ENCODE peak calls at places on chromosomes 3 and 15, in eight cellular contexts. One of them, this sample, is unnamed.
A peak's percentile ranks its signal among the peaks of the same experiment; 100 is the strongest.

GRCh38 chr3:12954891-12955650 is 113.7 kb upstream of the RPL32 start:
- DNase-seq in B cell: peak; percentile 93
- DNase-seq in fibroblast of lung: peak; percentile 36
- DNase-seq in GM10248: no peak
- DNase-seq in IMR-90: no peak
- DNase-seq in Peyer's patch: peak; percentile 88
- DNase-seq in AG10803: peak; percentile 62
- DNase-seq in neural progenitor cell: no peak
- DNase-seq in this sample: peak; percentile 59

GRCh38 chr15:45228931-45229330 is 23.1 kb upstream of the SLC28A2 start:
- DNase-seq in AG10803: no peak
- DNase-seq in neural progenitor cell: no peak
- DNase-seq in Peyer's patch: peak; percentile 86
- DNase-seq in fibroblast of lung: no peak
- DNase-seq in B cell: no peak
- DNase-seq in IMR-90: no peak
- DNase-seq in GM10248: no peak
- DNase-seq in this sample: no peak

GRCh38 chr3:46667657-46668056 is 25.8 kb downstream of the ALS2CL start:
- DNase-seq in IMR-90: no peak
- DNase-seq in fibroblast of lung: no peak
- DNase-seq in neural progenitor cell: no peak
- DNase-seq in GM10248: no peak
- DNase-seq in AG10803: no peak
- DNase-seq in B cell: peak; percentile 5
- DNase-seq in Peyer's patch: peak; percentile 25
- DNase-seq in this sample: no peak

GRCh38 chr3:44439499-44440295 is 37.8 kb downstream of the ZNF445 start:
- DNase-seq in Peyer's patch: peak; percentile 88
- DNase-seq in neural progenitor cell: no peak
- DNase-seq in GM10248: peak; percentile 82
- DNase-seq in B cell: peak; percentile 63
- DNase-seq in AG10803: peak; percentile 1
- DNase-seq in IMR-90: peak; percentile 61
- DNase-seq in fibroblast of lung: peak; percentile 74
- DNase-seq in this sample: peak; percentile 93

GRCh38 chr3:132256984-132257383 is 60.2 kb upstream of the ACP3 start:
- DNase-seq in IMR-90: peak; percentile 56
- DNase-seq in GM10248: no peak
- DNase-seq in Peyer's patch: no peak
- DNase-seq in AG10803: peak; percentile 20
- DNase-seq in fibroblast of lung: peak; percentile 81
- DNase-seq in neural progenitor cell: peak; percentile 66
- DNase-seq in B cell: no peak
- DNase-seq in this sample: no peak

GRCh38 chr3:190238871-190239270 is 83.4 kb downstream of the CLDN1 start:
- DNase-seq in GM10248: no peak
- DNase-seq in neural progenitor cell: no peak
- DNase-seq in Peyer's patch: no peak
- DNase-seq in fibroblast of lung: no peak
- DNase-seq in IMR-90: no peak
- DNase-seq in B cell: no peak
- DNase-seq in AG10803: no peak
- DNase-seq in this sample: no peak

GRCh38 chr3:171867976-171868375 is 24.8 kb downstream of the TMEM212 start:
- DNase-seq in IMR-90: no peak
- DNase-seq in GM10248: no peak
- DNase-seq in Peyer's patch: no peak
- DNase-seq in B cell: no peak
- DNase-seq in AG10803: no peak
- DNase-seq in neural progenitor cell: peak; percentile 35
- DNase-seq in fibroblast of lung: no peak
- DNase-seq in this sample: peak; percentile 5

GRCh38 chr3:119529883-119530282 is 29.5 kb downstream of the CD80 start:
- DNase-seq in B cell: no peak
- DNase-seq in GM10248: no peak
- DNase-seq in fibroblast of lung: peak; percentile 37
- DNase-seq in Peyer's patch: no peak
- DNase-seq in neural progenitor cell: no peak
- DNase-seq in IMR-90: peak; percentile 71
- DNase-seq in AG10803: peak; percentile 86
- DNase-seq in this sample: no peak

GRCh38 chr3:150235799-150236198 is 172.3 kb upstream of the TSC22D2 start:
- DNase-seq in fibroblast of lung: peak; percentile 87
- DNase-seq in neural progenitor cell: no peak
- DNase-seq in IMR-90: peak; percentile 91
- DNase-seq in B cell: no peak
- DNase-seq in GM10248: no peak
- DNase-seq in AG10803: peak; percentile 97
- DNase-seq in Peyer's patch: no peak
- DNase-seq in this sample: no peak

GRCh38 chr3:73827658-73828313 is 203.0 kb upstream of the PDZRN3 start:
- DNase-seq in AG10803: no peak
- DNase-seq in IMR-90: peak; percentile 37
- DNase-seq in GM10248: no peak
- DNase-seq in fibroblast of lung: peak; percentile 37
- DNase-seq in Peyer's patch: peak; percentile 54
- DNase-seq in B cell: no peak
- DNase-seq in neural progenitor cell: no peak
- DNase-seq in this sample: no peak

GRCh38 chr15:74937226-74937601 is 659 bp downstream of the COX5A start:
- DNase-seq in fibroblast of lung: no peak
- DNase-seq in IMR-90: no peak
- DNase-seq in B cell: no peak
- DNase-seq in neural progenitor cell: no peak
- DNase-seq in Peyer's patch: no peak
- DNase-seq in AG10803: no peak
- DNase-seq in GM10248: no peak
- DNase-seq in this sample: no peak

DNA sequence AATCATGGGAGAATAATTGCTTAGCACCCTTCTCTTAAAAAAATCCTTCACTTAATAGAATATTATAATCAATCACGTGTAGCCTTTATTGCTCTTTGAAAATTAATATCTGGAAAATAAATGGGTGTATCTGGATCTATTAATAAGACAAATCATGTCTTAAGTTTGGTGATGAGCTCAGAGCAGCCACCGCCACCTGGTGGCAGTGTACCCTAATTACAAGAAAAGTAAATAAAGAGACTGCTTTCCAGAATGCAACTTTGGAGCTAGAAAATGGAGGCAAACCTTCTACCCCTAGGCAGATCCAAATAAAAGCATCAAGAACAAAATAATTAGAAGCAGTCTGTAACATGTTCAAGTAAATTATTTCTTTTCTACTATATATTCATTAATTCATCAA is 43.5 kb downstream of the EPHB1 start:
- DNase-seq in GM10248: no peak
- DNase-seq in fibroblast of lung: no peak
- DNase-seq in IMR-90: no peak
- DNase-seq in B cell: no peak
- DNase-seq in neural progenitor cell: no peak
- DNase-seq in AG10803: no peak
- DNase-seq in Peyer's patch: no peak
- DNase-seq in this sample: peak; percentile 15
- TF ChIP-seq CTCF in GM10248: no peak
- TF ChIP-seq CTCF in fibroblast of lung: peak; percentile 16
- TF ChIP-seq CTCF in IMR-90: peak; percentile 10
- TF ChIP-seq CTCF in B cell: peak; percentile 17
- TF ChIP-seq CTCF in neural progenitor cell: peak; percentile 54
- TF ChIP-seq CTCF in AG10803: peak; percentile 37
- TF ChIP-seq CTCF in Peyer's patch: peak; percentile 30
- TF ChIP-seq CTCF in this sample: peak; percentile 67

DNA sequence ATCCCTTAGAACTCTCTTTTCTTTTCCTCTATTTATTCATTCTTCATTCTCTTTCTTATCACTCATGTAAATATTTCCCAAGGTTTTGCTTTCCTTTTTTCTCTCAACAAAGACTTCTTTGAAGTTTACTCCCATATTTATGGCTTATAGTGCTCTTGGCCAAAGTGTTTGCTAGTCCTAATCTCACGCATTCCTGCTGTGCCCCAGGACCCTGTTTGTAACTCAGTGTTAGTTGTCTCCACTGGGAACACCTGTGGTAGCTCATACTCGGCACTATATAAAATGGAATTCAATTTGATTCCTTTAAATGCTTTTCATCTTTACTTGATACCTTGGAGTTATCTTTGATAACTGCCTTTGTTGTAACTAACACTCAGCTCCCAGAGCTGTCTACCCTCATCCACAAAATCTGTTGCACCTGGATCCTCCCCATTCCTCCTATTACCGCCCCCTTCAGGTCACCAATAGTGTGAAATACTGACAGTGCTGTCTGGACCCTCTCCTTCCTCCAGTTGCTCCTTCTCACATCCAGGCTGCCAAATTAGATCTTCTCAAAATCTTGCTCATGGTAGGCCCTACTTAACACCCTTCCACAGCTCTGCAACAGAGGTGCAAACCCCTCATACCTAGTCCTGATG is 76.8 kb downstream of the TIGIT start:
- DNase-seq in AG10803: no peak
- DNase-seq in fibroblast of lung: no peak
- DNase-seq in GM10248: no peak
- DNase-seq in IMR-90: no peak
- DNase-seq in neural progenitor cell: peak; percentile 26
- DNase-seq in Peyer's patch: no peak
- DNase-seq in B cell: no peak
- DNase-seq in this sample: no peak
- TF ChIP-seq CTCF in AG10803: peak; percentile 8
- TF ChIP-seq CTCF in fibroblast of lung: peak; percentile 21
- TF ChIP-seq CTCF in GM10248: no peak
- TF ChIP-seq CTCF in IMR-90: no peak
- TF ChIP-seq CTCF in neural progenitor cell: peak; percentile 55
- TF ChIP-seq CTCF in Peyer's patch: no peak
- TF ChIP-seq CTCF in B cell: no peak
- TF ChIP-seq CTCF in this sample: peak; percentile 34

GRCh38 chr3:114127517-114127916 is 51.3 kb downstream of the DRD3 start:
- DNase-seq in fibroblast of lung: peak; percentile 42
- DNase-seq in IMR-90: peak; percentile 70
- DNase-seq in GM10248: no peak
- DNase-seq in B cell: no peak
- DNase-seq in AG10803: no peak
- DNase-seq in neural progenitor cell: no peak
- DNase-seq in Peyer's patch: no peak
- DNase-seq in this sample: no peak
- TF ChIP-seq CTCF in fibroblast of lung: no peak
- TF ChIP-seq CTCF in IMR-90: no peak
- TF ChIP-seq CTCF in GM10248: no peak
- TF ChIP-seq CTCF in B cell: no peak
- TF ChIP-seq CTCF in AG10803: no peak
- TF ChIP-seq CTCF in neural progenitor cell: no peak
- TF ChIP-seq CTCF in Peyer's patch: no peak
- TF ChIP-seq CTCF in this sample: no peak

GRCh38 chr3:48409291-48410201 is 20.3 kb downstream of the PLXNB1 start:
- DNase-seq in Peyer's patch: peak; percentile 42
- DNase-seq in B cell: peak; percentile 12
- DNase-seq in AG10803: no peak
- DNase-seq in neural progenitor cell: no peak
- DNase-seq in IMR-90: no peak
- DNase-seq in GM10248: no peak
- DNase-seq in fibroblast of lung: no peak
- DNase-seq in this sample: no peak

GRCh38 chr3:48407542-48408099 is 22.3 kb downstream of the PLXNB1 start:
- DNase-seq in GM10248: no peak
- DNase-seq in IMR-90: no peak
- DNase-seq in Peyer's patch: peak; percentile 35
- DNase-seq in B cell: peak; percentile 20
- DNase-seq in neural progenitor cell: no peak
- DNase-seq in fibroblast of lung: no peak
- DNase-seq in AG10803: no peak
- DNase-seq in this sample: no peak

GRCh38 chr3:48410205-48411040 is 19.5 kb downstream of the PLXNB1 start:
- DNase-seq in GM10248: no peak
- DNase-seq in B cell: peak; percentile 35
- DNase-seq in fibroblast of lung: no peak
- DNase-seq in IMR-90: no peak
- DNase-seq in neural progenitor cell: no peak
- DNase-seq in Peyer's patch: peak; percentile 33
- DNase-seq in AG10803: no peak
- DNase-seq in this sample: no peak

GRCh38 chr3:48406443-48407431 is 23.1 kb downstream of the PLXNB1 start:
- DNase-seq in Peyer's patch: no peak
- DNase-seq in AG10803: no peak
- DNase-seq in B cell: peak; percentile 18
- DNase-seq in neural progenitor cell: no peak
- DNase-seq in fibroblast of lung: no peak
- DNase-seq in GM10248: no peak
- DNase-seq in IMR-90: no peak
- DNase-seq in this sample: no peak

GRCh38 chr3:48408823-48409281 is 21.0 kb downstream of the PLXNB1 start:
- DNase-seq in B cell: peak; percentile 37
- DNase-seq in GM10248: no peak
- DNase-seq in fibroblast of lung: no peak
- DNase-seq in neural progenitor cell: no peak
- DNase-seq in Peyer's patch: peak; percentile 40
- DNase-seq in AG10803: no peak
- DNase-seq in IMR-90: no peak
- DNase-seq in this sample: no peak
- TF ChIP-seq CTCF in B cell: no peak
- TF ChIP-seq CTCF in GM10248: no peak
- TF ChIP-seq CTCF in fibroblast of lung: no peak
- TF ChIP-seq CTCF in neural progenitor cell: peak; percentile 21
- TF ChIP-seq CTCF in Peyer's patch: no peak
- TF ChIP-seq CTCF in AG10803: no peak
- TF ChIP-seq CTCF in IMR-90: no peak
- TF ChIP-seq CTCF in this sample: peak; percentile 26

DNA sequence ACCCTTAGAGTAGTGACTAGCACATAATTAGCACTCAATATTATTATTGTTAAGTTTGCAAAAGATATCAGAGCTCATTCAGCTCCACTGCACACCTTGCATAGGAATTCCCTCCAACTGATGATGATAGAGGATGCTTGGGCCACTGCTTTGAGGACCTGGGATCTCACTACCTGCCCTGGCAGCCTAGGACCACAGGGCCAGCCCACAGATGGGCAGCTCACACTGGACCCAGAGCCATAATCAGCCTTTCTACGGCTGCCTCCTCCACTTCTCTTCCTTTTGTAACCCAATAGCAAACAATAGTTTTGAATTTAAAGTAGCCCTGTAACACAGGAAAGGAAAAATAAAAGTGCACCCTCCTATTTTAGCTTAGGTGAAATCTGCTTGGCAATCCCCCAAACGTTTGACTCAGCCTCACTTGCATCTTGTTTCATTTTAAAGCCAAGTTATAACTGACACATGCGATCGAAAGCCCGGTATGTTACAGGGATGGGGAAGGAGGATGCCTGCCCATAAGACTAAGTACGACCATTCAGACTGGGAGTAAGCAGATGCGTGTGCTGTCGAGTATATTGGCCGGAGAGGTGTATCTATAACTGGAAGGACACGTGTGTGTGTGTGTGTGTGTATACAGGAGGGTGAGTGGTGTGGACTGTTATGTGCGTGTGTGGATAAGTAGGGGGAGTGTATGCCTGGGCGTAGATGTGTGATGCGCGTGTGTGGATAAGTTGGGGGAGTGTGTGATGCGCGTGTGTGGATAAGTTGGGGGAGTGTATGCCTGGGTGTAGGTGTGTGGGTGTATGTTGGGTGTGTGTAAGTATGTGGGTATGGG is 65.9 kb downstream of the CPN2 start:
- DNase-seq in Peyer's patch: no peak
- DNase-seq in neural progenitor cell: no peak
- DNase-seq in GM10248: no peak
- DNase-seq in AG10803: peak; percentile 66
- DNase-seq in fibroblast of lung: peak; percentile 66
- DNase-seq in B cell: no peak
- DNase-seq in IMR-90: peak; percentile 64
- DNase-seq in this sample: no peak
- TF ChIP-seq CTCF in Peyer's patch: no peak
- TF ChIP-seq CTCF in neural progenitor cell: no peak
- TF ChIP-seq CTCF in GM10248: no peak
- TF ChIP-seq CTCF in AG10803: no peak
- TF ChIP-seq CTCF in fibroblast of lung: no peak
- TF ChIP-seq CTCF in B cell: no peak
- TF ChIP-seq CTCF in IMR-90: no peak
- TF ChIP-seq CTCF in this sample: no peak

GRCh38 chr3:7393944-7394605 is 533.2 kb downstream of the GRM7 start:
- DNase-seq in AG10803: no peak
- DNase-seq in IMR-90: no peak
- DNase-seq in GM10248: no peak
- DNase-seq in fibroblast of lung: no peak
- DNase-seq in neural progenitor cell: no peak
- DNase-seq in Peyer's patch: no peak
- DNase-seq in B cell: no peak
- DNase-seq in this sample: no peak
- TF ChIP-seq CTCF in AG10803: no peak
- TF ChIP-seq CTCF in IMR-90: no peak
- TF ChIP-seq CTCF in GM10248: no peak
- TF ChIP-seq CTCF in fibroblast of lung: no peak
- TF ChIP-seq CTCF in neural progenitor cell: no peak
- TF ChIP-seq CTCF in Peyer's patch: no peak
- TF ChIP-seq CTCF in B cell: no peak
- TF ChIP-seq CTCF in this sample: no peak